ENCODE peak calls at places on chromosomes 2 and 18, in six cellular contexts. One of them, this sample, is unnamed.

GRCh38 chr2:45242161-45242741 is 233.0 kb upstream of the SIX2 start:
- DNase-seq in hepatocyte: peak; percentile 30
- DNase-seq in stomach: no peak
- DNase-seq in SK-N-SH: no peak
- DNase-seq in Peyer's patch: no peak
- DNase-seq in esophagus muscularis mucosa: no peak
- DNase-seq in this sample: no peak

GRCh38 chr18:59270689-59271257 is 2.5 kb downstream of the RAX start:
- DNase-seq in hepatocyte: no peak
- DNase-seq in stomach: no peak
- DNase-seq in SK-N-SH: peak; percentile 58
- DNase-seq in Peyer's patch: no peak
- DNase-seq in esophagus muscularis mucosa: peak; percentile 60
- DNase-seq in this sample: no peak

GRCh38 chr2:70574102-70574501 is 20.5 kb upstream of the TGFA start:
- DNase-seq in hepatocyte: no peak
- DNase-seq in stomach: no peak
- DNase-seq in SK-N-SH: no peak
- DNase-seq in Peyer's patch: no peak
- DNase-seq in esophagus muscularis mucosa: no peak
- DNase-seq in this sample: no peak

GRCh38 chr2:109188924-109189323 is 59.9 kb downstream of the SH3RF3 start:
- DNase-seq in hepatocyte: no peak
- DNase-seq in stomach: no peak
- DNase-seq in SK-N-SH: no peak
- DNase-seq in Peyer's patch: no peak
- DNase-seq in esophagus muscularis mucosa: no peak
- DNase-seq in this sample: no peak

GRCh38 chr2:120430501-120430830 is 84.5 kb downstream of the INHBB start:
- DNase-seq in hepatocyte: no peak
- DNase-seq in stomach: no peak
- DNase-seq in SK-N-SH: no peak
- DNase-seq in Peyer's patch: no peak
- DNase-seq in esophagus muscularis mucosa: no peak
- DNase-seq in this sample: no peak

GRCh38 chr18:6482198-6482977 is 67.7 kb upstream of the L3MBTL4 start:
- DNase-seq in hepatocyte: peak; percentile 85
- DNase-seq in stomach: peak; percentile 60
- DNase-seq in SK-N-SH: peak; percentile 67
- DNase-seq in Peyer's patch: no peak
- DNase-seq in esophagus muscularis mucosa: no peak
- DNase-seq in this sample: no peak

GRCh38 chr2:165469417-165469816 is at the start of gene CSRNP3:
- DNase-seq in hepatocyte: peak; percentile 91
- DNase-seq in stomach: peak; percentile 65
- DNase-seq in SK-N-SH: peak; percentile 53
- DNase-seq in Peyer's patch: no peak
- DNase-seq in esophagus muscularis mucosa: no peak
- DNase-seq in this sample: no peak

GRCh38 chr18:78771496-78772368 is 207.9 kb upstream of the SALL3 start:
- DNase-seq in hepatocyte: no peak
- DNase-seq in stomach: no peak
- DNase-seq in SK-N-SH: no peak
- DNase-seq in Peyer's patch: no peak
- DNase-seq in esophagus muscularis mucosa: no peak
- DNase-seq in this sample: no peak

GRCh38 chr2:128593518-128594272 is 275.0 kb upstream of the HS6ST1 start:
- DNase-seq in hepatocyte: peak; percentile 53
- DNase-seq in stomach: peak; percentile 19
- DNase-seq in SK-N-SH: no peak
- DNase-seq in Peyer's patch: no peak
- DNase-seq in esophagus muscularis mucosa: no peak
- DNase-seq in this sample: no peak

GRCh38 chr2:152037711-152038110 is 61.1 kb downstream of the CACNB4 start:
- DNase-seq in hepatocyte: peak; percentile 21
- DNase-seq in stomach: no peak
- DNase-seq in SK-N-SH: no peak
- DNase-seq in Peyer's patch: no peak
- DNase-seq in esophagus muscularis mucosa: no peak
- DNase-seq in this sample: no peak

GRCh38 chr2:120769076-120769786 is 33.6 kb downstream of the GLI2 start:
- DNase-seq in hepatocyte: no peak
- DNase-seq in stomach: no peak
- DNase-seq in SK-N-SH: no peak
- DNase-seq in Peyer's patch: no peak
- DNase-seq in esophagus muscularis mucosa: no peak
- DNase-seq in this sample: no peak

GRCh38 chr2:172667926-172668325 is 67.7 kb upstream of the RAPGEF4 start:
- DNase-seq in hepatocyte: no peak
- DNase-seq in stomach: no peak
- DNase-seq in SK-N-SH: no peak
- DNase-seq in Peyer's patch: no peak
- DNase-seq in esophagus muscularis mucosa: no peak
- DNase-seq in this sample: no peak

GRCh38 chr2:157261199-157261782 is 3.8 kb downstream of the GALNT5 start:
- DNase-seq in hepatocyte: peak; percentile 84
- DNase-seq in stomach: peak; percentile 58
- DNase-seq in SK-N-SH: peak; percentile 0
- DNase-seq in Peyer's patch: no peak
- DNase-seq in esophagus muscularis mucosa: no peak
- DNase-seq in this sample: no peak

GRCh38 chr2:218024871-218025270 is 22.1 kb upstream of the TNS1 start:
- DNase-seq in hepatocyte: no peak
- DNase-seq in stomach: peak; percentile 2
- DNase-seq in SK-N-SH: peak; percentile 2
- DNase-seq in Peyer's patch: no peak
- DNase-seq in esophagus muscularis mucosa: no peak
- DNase-seq in this sample: no peak

GRCh38 chr2:108447947-108448677 is 894 bp upstream of the GCC2 start:
- DNase-seq in hepatocyte: no peak
- DNase-seq in stomach: peak; percentile 28
- DNase-seq in SK-N-SH: no peak
- DNase-seq in Peyer's patch: no peak
- DNase-seq in esophagus muscularis mucosa: no peak
- DNase-seq in this sample: no peak

GRCh38 chr2:24262571-24262970 is 87.7 kb downstream of the FAM228A start:
- DNase-seq in hepatocyte: no peak
- DNase-seq in stomach: no peak
- DNase-seq in SK-N-SH: no peak
- DNase-seq in Peyer's patch: no peak
- DNase-seq in esophagus muscularis mucosa: no peak
- DNase-seq in this sample: no peak

GRCh38 chr2:236828002-236828401 is 257.7 kb upstream of the COPS8 start:
- DNase-seq in hepatocyte: no peak
- DNase-seq in stomach: no peak
- DNase-seq in SK-N-SH: no peak
- DNase-seq in Peyer's patch: no peak
- DNase-seq in esophagus muscularis mucosa: no peak
- DNase-seq in this sample: no peak

GRCh38 chr2:224260605-224261004 is 141.3 kb downstream of the FAM124B start:
- DNase-seq in hepatocyte: peak; percentile 59
- DNase-seq in stomach: no peak
- DNase-seq in SK-N-SH: no peak
- DNase-seq in Peyer's patch: no peak
- DNase-seq in esophagus muscularis mucosa: no peak
- DNase-seq in this sample: no peak

GRCh38 chr2:28753043-28753683 is 1.5 kb downstream of the PPP1CB start:
- DNase-seq in hepatocyte: peak; percentile 89
- DNase-seq in stomach: peak; percentile 73
- DNase-seq in SK-N-SH: peak; percentile 53
- DNase-seq in Peyer's patch: peak; percentile 43
- DNase-seq in esophagus muscularis mucosa: no peak
- DNase-seq in this sample: peak; percentile 11

GRCh38 chr18:34637094-34637801 is 72.8 kb upstream of the DTNA start:
- DNase-seq in hepatocyte: no peak
- DNase-seq in stomach: no peak
- DNase-seq in SK-N-SH: no peak
- DNase-seq in Peyer's patch: no peak
- DNase-seq in esophagus muscularis mucosa: no peak
- DNase-seq in this sample: no peak

GRCh38 chr2:215218587-215219577 is 80.5 kb upstream of the ABCA12 start:
- DNase-seq in hepatocyte: no peak
- DNase-seq in stomach: no peak
- DNase-seq in SK-N-SH: no peak
- DNase-seq in Peyer's patch: no peak
- DNase-seq in esophagus muscularis mucosa: no peak
- DNase-seq in this sample: no peak

GRCh38 chr18:26103579-26103978 is 13.2 kb upstream of the SS18 start:
- DNase-seq in hepatocyte: peak; percentile 8
- DNase-seq in stomach: no peak
- DNase-seq in SK-N-SH: peak; percentile 7
- DNase-seq in Peyer's patch: no peak
- DNase-seq in esophagus muscularis mucosa: no peak
- DNase-seq in this sample: peak; percentile 20

GRCh38 chr2:32937602-32938450 is 8.9 kb upstream of the LTBP1 start:
- DNase-seq in hepatocyte: peak; percentile 64
- DNase-seq in stomach: no peak
- DNase-seq in SK-N-SH: no peak
- DNase-seq in Peyer's patch: no peak
- DNase-seq in esophagus muscularis mucosa: no peak
- DNase-seq in this sample: no peak

GRCh38 chr2:21254170-21254965 is 130.6 kb downstream of the TDRD15 start:
- DNase-seq in hepatocyte: no peak
- DNase-seq in stomach: no peak
- DNase-seq in SK-N-SH: no peak
- DNase-seq in Peyer's patch: no peak
- DNase-seq in esophagus muscularis mucosa: peak; percentile 70
- DNase-seq in this sample: no peak

GRCh38 chr2:62578837-62579640 is 73.0 kb upstream of the TMEM17 start:
- DNase-seq in hepatocyte: no peak
- DNase-seq in stomach: no peak
- DNase-seq in SK-N-SH: no peak
- DNase-seq in Peyer's patch: no peak
- DNase-seq in esophagus muscularis mucosa: no peak
- DNase-seq in this sample: no peak

GRCh38 chr2:163469561-163469962 is 266.2 kb downstream of the FIGN start:
- DNase-seq in hepatocyte: no peak
- DNase-seq in stomach: no peak
- DNase-seq in SK-N-SH: no peak
- DNase-seq in Peyer's patch: no peak
- DNase-seq in esophagus muscularis mucosa: no peak
- DNase-seq in this sample: no peak

GRCh38 chr2:163474319-163474744 is 261.5 kb downstream of the FIGN start:
- DNase-seq in hepatocyte: no peak
- DNase-seq in stomach: no peak
- DNase-seq in SK-N-SH: no peak
- DNase-seq in Peyer's patch: no peak
- DNase-seq in esophagus muscularis mucosa: no peak
- DNase-seq in this sample: no peak

GRCh38 chr2:163467206-163467605 is 268.6 kb downstream of the FIGN start:
- DNase-seq in hepatocyte: no peak
- DNase-seq in stomach: no peak
- DNase-seq in SK-N-SH: peak; percentile 26
- DNase-seq in Peyer's patch: no peak
- DNase-seq in esophagus muscularis mucosa: no peak
- DNase-seq in this sample: no peak

GRCh38 chr2:163475815-163476214 is 260.0 kb downstream of the FIGN start:
- DNase-seq in hepatocyte: no peak
- DNase-seq in stomach: no peak
- DNase-seq in SK-N-SH: no peak
- DNase-seq in Peyer's patch: no peak
- DNase-seq in esophagus muscularis mucosa: no peak
- DNase-seq in this sample: no peak

DNA sequence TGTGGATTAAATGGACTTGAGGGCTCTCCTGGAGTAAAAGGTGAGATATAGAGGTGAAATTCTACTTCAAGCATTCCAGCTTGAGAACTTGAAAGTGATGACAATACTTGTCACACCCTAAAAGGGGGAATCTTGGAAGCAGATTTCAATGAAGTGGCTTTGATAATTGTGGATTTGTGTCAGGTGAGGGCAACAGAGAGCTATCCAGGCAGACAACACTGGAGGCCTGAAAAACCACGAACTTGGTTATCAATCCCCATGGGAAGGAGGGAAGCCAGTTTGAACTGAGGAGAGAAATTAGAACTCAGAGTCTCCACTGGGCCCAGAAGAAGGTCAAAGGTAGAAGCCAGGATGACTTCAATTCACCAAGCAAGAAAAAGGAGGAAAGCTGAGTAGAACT is 263.9 kb downstream of the FIGN start:
- DNase-seq in hepatocyte: peak; percentile 12
- DNase-seq in stomach: no peak
- DNase-seq in SK-N-SH: no peak
- DNase-seq in Peyer's patch: no peak
- DNase-seq in esophagus muscularis mucosa: no peak
- DNase-seq in this sample: no peak
- TF ChIP-seq CTCF in hepatocyte: peak; percentile 39
- TF ChIP-seq CTCF in stomach: no peak
- TF ChIP-seq CTCF in SK-N-SH: peak; percentile 51
- TF ChIP-seq CTCF in Peyer's patch: no peak
- TF ChIP-seq CTCF in esophagus muscularis mucosa: peak; percentile 33
- TF ChIP-seq CTCF in this sample: no peak

GRCh38 chr18:49920731-49921130 is 107.4 kb upstream of the ACAA2 start:
- DNase-seq in hepatocyte: no peak
- DNase-seq in stomach: no peak
- DNase-seq in SK-N-SH: peak; percentile 48
- DNase-seq in Peyer's patch: no peak
- DNase-seq in esophagus muscularis mucosa: no peak
- DNase-seq in this sample: no peak
- H3K27me3 ChIP-seq in hepatocyte: no peaks in the 10 kb centered on the region
- H3K27me3 ChIP-seq in stomach: no peaks in the 10 kb centered on the region
- H3K27me3 ChIP-seq in SK-N-SH: no peaks in the 10 kb centered on the region
- H3K27me3 ChIP-seq in Peyer's patch: no peaks in the 10 kb centered on the region
- H3K27me3 ChIP-seq in esophagus muscularis mucosa: no peaks in the 10 kb centered on the region
- H3K27me3 ChIP-seq in this sample: peaks cover 13% of the 10 kb centered on the region

DNA sequence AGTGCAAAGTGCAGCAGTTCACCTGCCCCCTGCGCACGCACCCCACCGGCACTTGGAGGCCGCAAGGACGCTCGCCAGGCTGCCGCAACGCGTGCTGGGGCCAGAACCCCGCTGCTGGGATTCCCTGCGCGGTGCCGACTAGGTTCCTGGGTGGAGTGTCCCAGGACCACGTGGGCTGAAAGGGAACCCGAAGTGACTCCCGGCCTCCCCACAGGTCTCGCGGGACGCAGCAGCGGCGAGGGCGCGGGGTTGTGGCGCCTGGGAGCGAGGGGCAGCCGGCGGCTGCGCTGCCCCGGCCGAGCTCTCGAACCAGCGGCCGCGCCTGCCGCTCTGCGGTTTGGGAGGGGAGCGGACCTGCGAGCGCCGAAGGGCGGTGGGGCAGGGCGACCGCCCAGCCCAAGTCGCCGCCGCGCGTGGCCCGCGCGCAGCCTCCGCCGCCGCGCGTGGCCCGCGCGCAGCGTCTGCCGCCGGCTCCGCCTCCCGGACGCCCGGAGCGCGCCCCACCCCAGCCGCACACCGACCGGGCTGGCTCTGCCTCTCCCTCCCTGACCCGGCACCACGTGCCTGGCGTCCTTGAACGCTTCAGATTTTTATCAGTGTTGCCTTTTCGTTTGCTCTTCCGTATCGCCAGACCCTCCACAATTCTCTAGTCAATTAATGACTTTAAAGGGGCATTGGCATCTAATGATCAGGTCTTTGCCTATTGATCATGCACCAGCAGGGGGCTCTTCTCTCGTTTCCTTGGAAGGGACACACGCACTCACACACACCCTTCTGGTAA is at the start of gene FTCDNL1:
- DNase-seq in hepatocyte: peak; percentile 81
- DNase-seq in stomach: peak; percentile 71
- DNase-seq in SK-N-SH: peak; percentile 76
- DNase-seq in Peyer's patch: peak; percentile 47
- DNase-seq in esophagus muscularis mucosa: no peak
- DNase-seq in this sample: peak; percentile 50
- TF ChIP-seq CTCF in hepatocyte: peak; percentile 68
- TF ChIP-seq CTCF in stomach: peak; percentile 20
- TF ChIP-seq CTCF in SK-N-SH: peak; percentile 64
- TF ChIP-seq CTCF in Peyer's patch: peak; percentile 56
- TF ChIP-seq CTCF in esophagus muscularis mucosa: peak; percentile 42
- TF ChIP-seq CTCF in this sample: peak; percentile 65

GRCh38 chr2:15733867-15734765 is 142.4 kb downstream of the DDX1 start:
- DNase-seq in hepatocyte: peak; percentile 51
- DNase-seq in stomach: peak; percentile 30
- DNase-seq in SK-N-SH: no peak
- DNase-seq in Peyer's patch: no peak
- DNase-seq in esophagus muscularis mucosa: no peak
- DNase-seq in this sample: no peak
- H3K27me3 ChIP-seq in hepatocyte: no peaks in the 10 kb centered on the region
- H3K27me3 ChIP-seq in stomach: no peaks in the 10 kb centered on the region
- H3K27me3 ChIP-seq in SK-N-SH: no peaks in the 10 kb centered on the region
- H3K27me3 ChIP-seq in Peyer's patch: no peaks in the 10 kb centered on the region
- H3K27me3 ChIP-seq in esophagus muscularis mucosa: no peaks in the 10 kb centered on the region
- H3K27me3 ChIP-seq in this sample: no peaks in the 10 kb centered on the region

This sample was measured in CD4-positive, alpha-beta T cell.